ENCODE peak calls at places on chromosome 7, in six cellular contexts. One of them, this sample, is unnamed.

GRCh38 chr7:75639071-75639892 is 99.5 kb downstream of the HIP1 start:
- DNase-seq in CD4-positive, alpha-beta T cell: peak
- DNase-seq in AG10803: peak
- DNase-seq in fibroblast of villous mesenchyme: peak
- DNase-seq in heart right ventricle: peak
- DNase-seq in cardiac fibroblast: peak
- DNase-seq in this sample: peak

GRCh38 chr7:17680026-17680425 is 260.3 kb downstream of the SNX13 start:
- DNase-seq in fibroblast of villous mesenchyme: peak
- DNase-seq in cardiac fibroblast: peak
- DNase-seq in heart right ventricle: no peak
- DNase-seq in CD4-positive, alpha-beta T cell: no peak
- DNase-seq in AG10803: peak
- DNase-seq in this sample: no peak

GRCh38 chr7:138712652-138713051 is 11.5 kb upstream of the SVOPL start:
- DNase-seq in heart right ventricle: no peak
- DNase-seq in AG10803: no peak
- DNase-seq in fibroblast of villous mesenchyme: no peak
- DNase-seq in CD4-positive, alpha-beta T cell: no peak
- DNase-seq in cardiac fibroblast: no peak
- DNase-seq in this sample: no peak

GRCh38 chr7:150751702-150752101 is 14.5 kb downstream of the GIMAP5 start:
- DNase-seq in fibroblast of villous mesenchyme: no peak
- DNase-seq in CD4-positive, alpha-beta T cell: no peak
- DNase-seq in heart right ventricle: no peak
- DNase-seq in AG10803: no peak
- DNase-seq in cardiac fibroblast: no peak
- DNase-seq in this sample: no peak

GRCh38 chr7:105304040-105304895 is 84.5 kb downstream of the SRPK2 start:
- DNase-seq in AG10803: peak
- DNase-seq in heart right ventricle: no peak
- DNase-seq in cardiac fibroblast: peak
- DNase-seq in fibroblast of villous mesenchyme: peak
- DNase-seq in CD4-positive, alpha-beta T cell: no peak
- DNase-seq in this sample: no peak

GRCh38 chr7:7889791-7890568 is 78.6 kb upstream of the GLCCI1 start:
- DNase-seq in fibroblast of villous mesenchyme: no peak
- DNase-seq in AG10803: no peak
- DNase-seq in heart right ventricle: no peak
- DNase-seq in cardiac fibroblast: no peak
- DNase-seq in CD4-positive, alpha-beta T cell: no peak
- DNase-seq in this sample: no peak

GRCh38 chr7:55441668-55442305 is 76.7 kb downstream of the LANCL2 start:
- DNase-seq in heart right ventricle: no peak
- DNase-seq in AG10803: peak
- DNase-seq in cardiac fibroblast: peak
- DNase-seq in CD4-positive, alpha-beta T cell: no peak
- DNase-seq in fibroblast of villous mesenchyme: peak
- DNase-seq in this sample: no peak

GRCh38 chr7:2164156-2164555 is 68.6 kb downstream of the MAD1L1 start:
- DNase-seq in heart right ventricle: no peak
- DNase-seq in fibroblast of villous mesenchyme: no peak
- DNase-seq in CD4-positive, alpha-beta T cell: no peak
- DNase-seq in AG10803: no peak
- DNase-seq in cardiac fibroblast: no peak
- DNase-seq in this sample: no peak

GRCh38 chr7:43653891-43654504 is 71.1 kb downstream of the STK17A start:
- DNase-seq in CD4-positive, alpha-beta T cell: no peak
- DNase-seq in heart right ventricle: no peak
- DNase-seq in AG10803: peak
- DNase-seq in cardiac fibroblast: no peak
- DNase-seq in fibroblast of villous mesenchyme: no peak
- DNase-seq in this sample: no peak

GRCh38 chr7:101942603-101943210 is 125.3 kb downstream of the CUX1 start:
- DNase-seq in cardiac fibroblast: no peak
- DNase-seq in heart right ventricle: no peak
- DNase-seq in CD4-positive, alpha-beta T cell: no peak
- DNase-seq in AG10803: no peak
- DNase-seq in fibroblast of villous mesenchyme: no peak
- DNase-seq in this sample: no peak

GRCh38 chr7:128020161-128020560 is 11.1 kb downstream of the LRRC4 start:
- DNase-seq in cardiac fibroblast: no peak
- DNase-seq in heart right ventricle: no peak
- DNase-seq in AG10803: no peak
- DNase-seq in fibroblast of villous mesenchyme: no peak
- DNase-seq in CD4-positive, alpha-beta T cell: no peak
- DNase-seq in this sample: no peak

GRCh38 chr7:153381275-153382119 is 621.9 kb downstream of the ACTR3B start:
- DNase-seq in cardiac fibroblast: no peak
- DNase-seq in CD4-positive, alpha-beta T cell: no peak
- DNase-seq in fibroblast of villous mesenchyme: peak
- DNase-seq in heart right ventricle: peak
- DNase-seq in AG10803: no peak
- DNase-seq in this sample: no peak

GRCh38 chr7:17130281-17131059 is 168.0 kb upstream of the AHR start:
- DNase-seq in fibroblast of villous mesenchyme: peak
- DNase-seq in cardiac fibroblast: peak
- DNase-seq in CD4-positive, alpha-beta T cell: no peak
- DNase-seq in AG10803: peak
- DNase-seq in heart right ventricle: no peak
- DNase-seq in this sample: no peak

GRCh38 chr7:142870575-142871259 is 14.8 kb downstream of the TRPV6 start:
- DNase-seq in cardiac fibroblast: no peak
- DNase-seq in heart right ventricle: no peak
- DNase-seq in AG10803: no peak
- DNase-seq in fibroblast of villous mesenchyme: no peak
- DNase-seq in CD4-positive, alpha-beta T cell: no peak
- DNase-seq in this sample: no peak

GRCh38 chr7:22837308-22837707 is 14.7 kb upstream of the TOMM7 start:
- DNase-seq in AG10803: no peak
- DNase-seq in cardiac fibroblast: no peak
- DNase-seq in heart right ventricle: no peak
- DNase-seq in fibroblast of villous mesenchyme: no peak
- DNase-seq in CD4-positive, alpha-beta T cell: no peak
- DNase-seq in this sample: no peak

GRCh38 chr7:22832422-22832821 is 9.8 kb upstream of the TOMM7 start:
- DNase-seq in CD4-positive, alpha-beta T cell: no peak
- DNase-seq in fibroblast of villous mesenchyme: no peak
- DNase-seq in cardiac fibroblast: no peak
- DNase-seq in AG10803: no peak
- DNase-seq in heart right ventricle: no peak
- DNase-seq in this sample: no peak

GRCh38 chr7:22834028-22834427 is 11.4 kb upstream of the TOMM7 start:
- DNase-seq in heart right ventricle: no peak
- DNase-seq in fibroblast of villous mesenchyme: no peak
- DNase-seq in AG10803: no peak
- DNase-seq in CD4-positive, alpha-beta T cell: no peak
- DNase-seq in cardiac fibroblast: peak
- DNase-seq in this sample: no peak

GRCh38 chr7:22831602-22832001 is 9.0 kb upstream of the TOMM7 start:
- DNase-seq in CD4-positive, alpha-beta T cell: no peak
- DNase-seq in AG10803: peak
- DNase-seq in cardiac fibroblast: no peak
- DNase-seq in heart right ventricle: no peak
- DNase-seq in fibroblast of villous mesenchyme: no peak
- DNase-seq in this sample: no peak

DNA sequence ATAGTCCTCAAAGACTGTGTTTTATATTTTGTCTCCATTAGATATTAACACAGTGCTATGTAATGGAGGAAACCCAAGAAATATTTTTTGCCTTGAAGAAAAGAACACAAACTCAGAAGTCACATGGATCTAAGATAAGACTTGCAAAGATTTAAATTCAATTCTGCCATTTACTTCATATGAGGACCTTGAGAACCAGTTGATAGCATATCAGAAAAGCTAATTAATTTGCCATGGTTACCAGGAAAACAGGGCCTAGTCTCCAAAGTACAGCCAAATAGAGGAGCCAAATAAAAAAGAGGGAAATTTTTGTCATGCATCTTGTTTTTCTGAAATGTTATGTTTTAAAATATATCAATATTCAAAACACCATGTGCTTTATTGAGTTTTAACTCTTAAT is 10.5 kb upstream of the TOMM7 start:
- DNase-seq in AG10803: no peak
- DNase-seq in fibroblast of villous mesenchyme: no peak
- DNase-seq in CD4-positive, alpha-beta T cell: no peak
- DNase-seq in heart right ventricle: no peak
- DNase-seq in cardiac fibroblast: no peak
- DNase-seq in this sample: no peak
- TF ChIP-seq CTCF in AG10803: no peak
- TF ChIP-seq CTCF in fibroblast of villous mesenchyme: no peak
- TF ChIP-seq CTCF in CD4-positive, alpha-beta T cell: no peak
- TF ChIP-seq CTCF in heart right ventricle: no peak
- TF ChIP-seq CTCF in cardiac fibroblast: no peak
- TF ChIP-seq CTCF in this sample: no peak

DNA sequence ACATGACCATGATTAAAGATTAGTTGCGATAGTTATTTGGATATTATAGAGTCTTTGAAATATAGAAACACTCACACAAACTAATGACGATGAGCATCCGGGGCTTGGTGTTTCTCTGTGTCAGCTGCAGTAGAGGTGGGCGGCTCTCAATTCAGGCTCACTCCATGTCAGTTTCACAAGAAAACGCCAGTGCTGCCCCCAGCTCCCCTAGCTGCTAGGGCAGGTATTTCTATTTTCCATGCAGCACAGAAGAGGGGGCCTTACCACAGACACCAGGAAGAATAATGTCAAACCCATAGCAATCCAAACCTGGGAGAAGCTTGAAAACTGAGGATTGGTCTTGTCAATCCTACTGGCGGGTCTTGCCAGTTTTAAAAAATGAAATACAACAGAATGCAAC is 197.1 kb downstream of the PHTF2 start:
- DNase-seq in AG10803: no peak
- DNase-seq in fibroblast of villous mesenchyme: no peak
- DNase-seq in heart right ventricle: no peak
- DNase-seq in CD4-positive, alpha-beta T cell: no peak
- DNase-seq in cardiac fibroblast: no peak
- DNase-seq in this sample: no peak
- TF ChIP-seq CTCF in AG10803: peak
- TF ChIP-seq CTCF in fibroblast of villous mesenchyme: peak
- TF ChIP-seq CTCF in heart right ventricle: no peak
- TF ChIP-seq CTCF in CD4-positive, alpha-beta T cell: no peak
- TF ChIP-seq CTCF in cardiac fibroblast: no peak
- TF ChIP-seq CTCF in this sample: peak

GRCh38 chr7:5198741-5199140 is 8.7 kb downstream of the WIPI2 start:
- DNase-seq in fibroblast of villous mesenchyme: no peak
- DNase-seq in cardiac fibroblast: no peak
- DNase-seq in CD4-positive, alpha-beta T cell: no peak
- DNase-seq in heart right ventricle: no peak
- DNase-seq in AG10803: no peak
- DNase-seq in this sample: no peak
- TF ChIP-seq CTCF in fibroblast of villous mesenchyme: no peak
- TF ChIP-seq CTCF in cardiac fibroblast: no peak
- TF ChIP-seq CTCF in CD4-positive, alpha-beta T cell: no peak
- TF ChIP-seq CTCF in heart right ventricle: no peak
- TF ChIP-seq CTCF in AG10803: no peak
- TF ChIP-seq CTCF in this sample: no peak

DNA sequence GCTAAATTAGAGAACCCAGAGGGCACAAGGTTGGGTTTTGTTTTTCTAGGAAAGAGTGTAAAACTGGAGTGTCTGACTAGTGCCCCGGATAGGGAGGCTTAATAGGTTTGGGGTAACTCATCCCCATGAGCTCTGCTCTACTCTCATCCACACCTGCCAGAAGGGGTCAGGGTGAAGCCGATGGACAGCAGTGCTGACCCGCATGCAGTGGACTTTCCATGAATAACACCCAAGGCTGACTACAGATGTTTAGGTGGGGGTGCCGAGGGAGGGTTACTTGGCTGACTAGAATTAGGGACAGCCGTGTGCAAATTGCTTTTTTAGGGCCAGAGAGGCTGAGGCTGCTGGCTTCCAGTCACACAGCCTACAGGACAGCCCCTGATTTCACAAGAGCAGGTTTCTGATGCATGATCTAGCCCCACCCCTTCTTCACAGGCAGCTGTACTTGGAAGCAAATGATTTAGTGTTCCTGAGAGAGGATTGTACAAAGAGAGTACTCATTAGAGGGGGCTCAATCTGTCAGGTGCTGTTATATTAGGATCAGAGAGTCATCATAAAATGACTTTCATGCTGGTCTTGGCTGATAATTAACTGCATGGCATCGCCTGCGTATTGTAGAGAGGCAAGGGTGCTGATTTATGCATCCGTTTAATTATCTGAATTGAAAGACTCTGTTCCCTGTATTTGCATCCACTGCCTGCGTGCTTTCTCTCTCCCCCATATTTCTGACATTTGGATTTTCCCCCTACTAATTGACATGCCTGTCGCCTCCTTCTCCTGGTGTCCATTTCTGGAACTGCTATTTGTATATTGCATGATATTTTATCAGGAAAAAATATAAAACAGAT is 9.5 kb downstream of the INHBA start:
- DNase-seq in cardiac fibroblast: peak
- DNase-seq in heart right ventricle: no peak
- DNase-seq in fibroblast of villous mesenchyme: peak
- DNase-seq in CD4-positive, alpha-beta T cell: no peak
- DNase-seq in AG10803: no peak
- DNase-seq in this sample: no peak
- TF ChIP-seq CTCF in cardiac fibroblast: peak
- TF ChIP-seq CTCF in heart right ventricle: peak
- TF ChIP-seq CTCF in fibroblast of villous mesenchyme: peak
- TF ChIP-seq CTCF in CD4-positive, alpha-beta T cell: no peak
- TF ChIP-seq CTCF in AG10803: peak
- TF ChIP-seq CTCF in this sample: peak

GRCh38 chr7:22255834-22256233 is 101.1 kb downstream of the RAPGEF5 start:
- DNase-seq in fibroblast of villous mesenchyme: no peak
- DNase-seq in CD4-positive, alpha-beta T cell: no peak
- DNase-seq in cardiac fibroblast: no peak
- DNase-seq in heart right ventricle: no peak
- DNase-seq in AG10803: no peak
- DNase-seq in this sample: no peak

GRCh38 chr7:22252886-22253536 is 103.9 kb downstream of the RAPGEF5 start:
- DNase-seq in heart right ventricle: no peak
- DNase-seq in CD4-positive, alpha-beta T cell: no peak
- DNase-seq in fibroblast of villous mesenchyme: no peak
- DNase-seq in AG10803: no peak
- DNase-seq in cardiac fibroblast: no peak
- DNase-seq in this sample: no peak

GRCh38 chr7:22251906-22252495 is 105.0 kb downstream of the RAPGEF5 start:
- DNase-seq in heart right ventricle: no peak
- DNase-seq in CD4-positive, alpha-beta T cell: no peak
- DNase-seq in AG10803: no peak
- DNase-seq in fibroblast of villous mesenchyme: no peak
- DNase-seq in cardiac fibroblast: no peak
- DNase-seq in this sample: no peak

GRCh38 chr7:22255342-22255741 is 101.6 kb downstream of the RAPGEF5 start:
- DNase-seq in fibroblast of villous mesenchyme: no peak
- DNase-seq in heart right ventricle: no peak
- DNase-seq in CD4-positive, alpha-beta T cell: no peak
- DNase-seq in cardiac fibroblast: no peak
- DNase-seq in AG10803: no peak
- DNase-seq in this sample: no peak

DNA sequence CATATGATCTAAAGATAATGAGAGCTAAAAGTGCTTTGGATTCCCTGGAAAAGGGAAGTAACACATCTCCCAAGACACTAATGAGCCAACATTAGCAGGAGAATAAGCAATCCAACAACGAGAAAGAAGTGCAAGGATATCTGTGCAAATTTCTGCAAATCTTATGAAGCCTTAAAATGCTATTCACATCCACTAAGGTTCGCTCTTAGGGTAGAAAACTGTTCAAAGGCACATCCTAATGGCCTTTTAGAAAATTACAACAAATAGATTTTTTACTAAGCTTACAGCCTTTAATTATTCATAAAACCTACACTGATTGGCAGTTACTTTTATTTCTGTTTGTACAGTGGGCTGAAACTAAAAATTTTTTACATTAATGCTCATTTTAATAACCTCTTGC is 100.3 kb downstream of the RAPGEF5 start:
- DNase-seq in AG10803: no peak
- DNase-seq in fibroblast of villous mesenchyme: no peak
- DNase-seq in heart right ventricle: no peak
- DNase-seq in cardiac fibroblast: peak
- DNase-seq in CD4-positive, alpha-beta T cell: no peak
- DNase-seq in this sample: no peak
- TF ChIP-seq CTCF in AG10803: no peak
- TF ChIP-seq CTCF in fibroblast of villous mesenchyme: no peak
- TF ChIP-seq CTCF in heart right ventricle: peak
- TF ChIP-seq CTCF in cardiac fibroblast: no peak
- TF ChIP-seq CTCF in CD4-positive, alpha-beta T cell: no peak
- TF ChIP-seq CTCF in this sample: no peak